ENCODE peak calls at places on chromosomes 5 and 9, in seven cellular contexts. D is tibial nerve, B is spleen, C is pancreas, F is testis, P is breast epithelium, Y is IMR-90. N is an unnamed sample.

GRCh38 chr9:81465468-81466002 is 223.8 kb downstream of the TLE1 start:
- DNase-seq in D (no peak), B (no peak), C (no peak), F (no peak), P (no peak), Y (peak; percentile 25), N (no peak)

GRCh38 chr9:81492710-81493447 is 196.5 kb downstream of the TLE1 start:
- DNase-seq in D (no peak), B (no peak), C (no peak), F (no peak), P (no peak), Y (peak; percentile 100), N (no peak)

GRCh38 chr5:106649031-106649430 is 1021.7 kb downstream of the EFNA5 start:
- DNase-seq in D (no peak), B (no peak), C (no peak), F (no peak), P (no peak), Y (no peak), N (no peak)

GRCh38 chr9:71446499-71447411 is 321.6 kb downstream of the CEMIP2 start:
- DNase-seq in D (no peak), B (peak; percentile 74), C (peak; percentile 29), F (peak; percentile 73), P (no peak), Y (peak; percentile 46), N (peak; percentile 68)

GRCh38 chr5:73706963-73707362 is 81.0 kb downstream of the ARHGEF28 start:
- DNase-seq in D (no peak), B (no peak), C (no peak), F (no peak), P (no peak), Y (peak; percentile 4), N (no peak)

GRCh38 chr5:54756301-54756700 is 229.1 kb downstream of the ESM1 start:
- DNase-seq in D (no peak), B (no peak), C (no peak), F (no peak), P (no peak), Y (no peak), N (no peak)

GRCh38 chr5:15516486-15516885 is 16.5 kb downstream of the FBXL7 start:
- DNase-seq in D (no peak), B (no peak), C (no peak), F (no peak), P (no peak), Y (no peak), N (no peak)

GRCh38 chr5:103562084-103562452 is 521 bp downstream of the NUDT12 start:
- DNase-seq in D (no peak), B (no peak), C (no peak), F (peak; percentile 19), P (no peak), Y (no peak), N (no peak)

GRCh38 chr5:6900828-6901227 is 187.6 kb downstream of the TENT4A start:
- DNase-seq in D (no peak), B (no peak), C (peak; percentile 71), F (no peak), P (no peak), Y (no peak), N (no peak)

GRCh38 chr9:95382433-95382832 is 64.9 kb upstream of the FANCC start:
- DNase-seq in D (no peak), B (no peak), C (no peak), F (no peak), P (peak; percentile 58), Y (no peak), N (no peak)

GRCh38 chr9:90872835-90873294 is 71.2 kb downstream of the SYK start:
- DNase-seq in D (no peak), B (no peak), C (no peak), F (no peak), P (no peak), Y (no peak), N (no peak)

GRCh38 chr9:95091574-95091970 is 225.9 kb downstream of the FANCC start:
- DNase-seq in D (no peak), B (no peak), C (no peak), F (no peak), P (peak; percentile 43), Y (peak; percentile 53), N (no peak)

GRCh38 chr5:142327111-142327842 is 2.5 kb upstream of the SPRY4 start:
- DNase-seq in D (no peak), B (no peak), C (no peak), F (no peak), P (no peak), Y (peak; percentile 84), N (no peak)

GRCh38 chr9:19155106-19155999 is 28.1 kb upstream of the PLIN2 start:
- DNase-seq in D (no peak), B (peak; percentile 2), C (no peak), F (no peak), P (no peak), Y (no peak), N (no peak)
- H3K27me3 ChIP-seq in D (no peaks in the 10 kb centered on the region), B (no peaks in the 10 kb centered on the region), C (no peaks in the 10 kb centered on the region), F (no peaks in the 10 kb centered on the region), P (no peaks in the 10 kb centered on the region), Y (no peaks in the 10 kb centered on the region), N (no peaks in the 10 kb centered on the region)

DNA sequence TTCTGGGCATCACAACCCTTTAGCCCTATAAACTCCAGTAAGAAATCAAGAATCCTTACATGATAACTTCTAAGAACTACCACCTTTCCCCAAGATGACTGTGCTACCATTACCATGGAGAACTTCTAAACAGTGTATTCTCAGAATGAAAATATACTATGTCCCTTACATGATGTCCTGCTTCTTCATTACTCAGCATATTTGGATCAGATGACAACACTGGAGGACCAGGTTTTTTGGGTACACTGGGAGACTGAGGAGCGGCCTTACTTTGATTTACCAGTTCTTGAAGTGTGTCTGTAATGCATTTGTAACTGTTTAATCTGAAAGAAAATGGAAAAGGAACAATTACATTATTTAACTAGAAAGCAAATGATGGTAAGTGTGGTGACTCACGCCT is 55.7 kb upstream of the CPLANE1 start:
- DNase-seq in D (no peak), B (no peak), C (no peak), F (no peak), P (no peak), Y (no peak), N (no peak)
- TF ChIP-seq CTCF in D (no peak), B (no peak), C (no peak), F (no peak), P (no peak), Y (no peak), N (no peak)

GRCh38 chr9:115374724-115375268 is 256.8 kb upstream of the TNC start:
- DNase-seq in D (no peak), B (no peak), C (no peak), F (no peak), P (no peak), Y (no peak), N (no peak)
- H3K27me3 ChIP-seq in D (no peaks in the 10 kb centered on the region), B (no peaks in the 10 kb centered on the region), C (no peaks in the 10 kb centered on the region), F (no peaks in the 10 kb centered on the region), P (no peaks in the 10 kb centered on the region), Y (no peaks in the 10 kb centered on the region), N (no peaks in the 10 kb centered on the region)

DNA sequence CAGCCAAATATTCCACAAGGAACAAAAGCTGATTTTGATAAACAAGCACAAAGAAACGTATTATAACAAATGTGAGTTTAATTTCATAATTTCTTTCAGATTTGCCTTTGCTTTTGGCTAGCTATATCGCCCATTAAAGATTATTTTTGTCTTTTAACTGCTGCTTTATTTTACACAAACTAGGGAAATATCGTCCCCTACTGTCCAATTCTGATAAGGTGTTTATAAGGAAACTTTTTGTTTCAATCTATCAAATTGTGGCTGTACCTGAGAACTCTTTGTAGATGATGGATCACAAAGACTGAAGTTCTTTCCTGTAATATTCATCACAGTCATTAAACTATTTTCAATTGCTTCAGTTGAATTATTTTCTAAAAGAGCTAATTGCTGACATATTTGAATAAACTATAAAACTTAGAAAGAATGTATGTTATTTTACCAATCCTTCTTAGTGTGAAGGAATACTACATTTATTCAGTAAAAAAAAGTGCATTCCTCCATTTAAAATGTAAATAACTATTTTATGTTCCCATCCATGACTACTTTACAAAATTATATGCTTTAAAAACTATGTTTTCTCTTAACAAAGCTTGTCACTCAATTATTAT is 431.3 kb upstream of the ITGA1 start:
- DNase-seq in D (no peak), B (no peak), C (no peak), F (no peak), P (no peak), Y (peak; percentile 2), N (no peak)
- TF ChIP-seq CTCF in D (peak; percentile 50), B (no peak), C (peak; percentile 30), F (peak; percentile 64), P (peak; percentile 25), Y (peak; percentile 62), N (peak; percentile 47)

GRCh38 chr5:2169417-2169787 is 286.7 kb upstream of the IRX4 start:
- DNase-seq in D (no peak), B (peak; percentile 34), C (no peak), F (no peak), P (no peak), Y (no peak), N (no peak)
- H3K27me3 ChIP-seq in D (no peaks in the 10 kb centered on the region), B (no peaks in the 10 kb centered on the region), C (no peaks in the 10 kb centered on the region), F (no peaks in the 10 kb centered on the region), P (no peaks in the 10 kb centered on the region), Y (no peaks in the 10 kb centered on the region), N (peaks cover 22% of the 10 kb centered on the region)

GRCh38 chr5:57082441-57083067 is 91.3 kb upstream of the GPBP1 start:
- DNase-seq in D (no peak), B (no peak), C (no peak), F (no peak), P (no peak), Y (peak; percentile 10), N (no peak)
- TF ChIP-seq CTCF in D (no peak), B (no peak), C (no peak), F (peak; percentile 36), P (no peak), Y (peak; percentile 34), N (no peak)